ENCODE peak calls at places on chromosomes 3 and 15, in four cellular contexts. M is kidney, S is lung, J is SK-N-SH. L is an unnamed sample.

GRCh38 chr3:58628823-58629562 is 37.6 kb downstream of the FAM3D start:
- DNase-seq in M (no peak), S (no peak), J (peak; percentile 33), L (peak; percentile 95)

GRCh38 chr15:38085104-38085503 is 150.7 kb downstream of the TMCO5A start:
- DNase-seq in M (no peak), S (no peak), J (no peak), L (no peak)

GRCh38 chr3:52352566-52352965 is 36.4 kb downstream of the DNAH1 start:
- DNase-seq in M (peak; percentile 54), S (no peak), J (no peak), L (no peak)

GRCh38 chr3:113292933-113293332 is 81.6 kb downstream of the BOC start:
- DNase-seq in M (no peak), S (no peak), J (no peak), L (no peak)

GRCh38 chr3:54917862-54918261 is 10.0 kb downstream of the LRTM1 start:
- DNase-seq in M (no peak), S (no peak), J (no peak), L (no peak)

GRCh38 chr15:66763186-66764066 is 61.4 kb downstream of the SMAD6 start:
- DNase-seq in M (peak; percentile 95), S (peak; percentile 93), J (peak; percentile 55), L (peak; percentile 76)

GRCh38 chr15:28107111-28107893 is 8.2 kb upstream of the OCA2 start:
- DNase-seq in M (peak; percentile 72), S (no peak), J (no peak), L (peak; percentile 40)

GRCh38 chr3:69092030-69092513 is 7.3 kb downstream of the ARL6IP5 start:
- DNase-seq in M (no peak), S (no peak), J (no peak), L (no peak)

GRCh38 chr3:106035618-106036017 is 166.8 kb upstream of the CBLB start:
- DNase-seq in M (no peak), S (no peak), J (no peak), L (no peak)

GRCh38 chr3:9183011-9183410 is 66.4 kb downstream of the SRGAP3 start:
- DNase-seq in M (no peak), S (no peak), J (no peak), L (no peak)

GRCh38 chr3:46524008-46524407 is 26.2 kb downstream of the RTP3 start:
- DNase-seq in M (no peak), S (no peak), J (no peak), L (no peak)

GRCh38 chr15:77021803-77022381 is 27.0 kb downstream of the PSTPIP1 start:
- DNase-seq in M (peak; percentile 79), S (no peak), J (no peak), L (peak; percentile 68)

GRCh38 chr3:151478376-151478702 is 17.5 kb upstream of the IGSF10 start:
- DNase-seq in M (no peak), S (no peak), J (no peak), L (peak; percentile 42)

GRCh38 chr3:176568189-176568588 is 629.1 kb downstream of the TBL1XR1 start:
- DNase-seq in M (no peak), S (no peak), J (no peak), L (no peak)

GRCh38 chr15:88400069-88400468 is 67.1 kb downstream of the MRPL46 start:
- DNase-seq in M (no peak), S (no peak), J (no peak), L (no peak)

GRCh38 chr3:6508410-6508759 is 352.5 kb upstream of the GRM7 start:
- DNase-seq in M (no peak), S (no peak), J (no peak), L (no peak)
- H3K4me3 ChIP-seq in M (no peak overlapping the region), S (no peak overlapping the region), J (no peak overlapping the region), L (peak overlapping the region; percentile 59)

DNA sequence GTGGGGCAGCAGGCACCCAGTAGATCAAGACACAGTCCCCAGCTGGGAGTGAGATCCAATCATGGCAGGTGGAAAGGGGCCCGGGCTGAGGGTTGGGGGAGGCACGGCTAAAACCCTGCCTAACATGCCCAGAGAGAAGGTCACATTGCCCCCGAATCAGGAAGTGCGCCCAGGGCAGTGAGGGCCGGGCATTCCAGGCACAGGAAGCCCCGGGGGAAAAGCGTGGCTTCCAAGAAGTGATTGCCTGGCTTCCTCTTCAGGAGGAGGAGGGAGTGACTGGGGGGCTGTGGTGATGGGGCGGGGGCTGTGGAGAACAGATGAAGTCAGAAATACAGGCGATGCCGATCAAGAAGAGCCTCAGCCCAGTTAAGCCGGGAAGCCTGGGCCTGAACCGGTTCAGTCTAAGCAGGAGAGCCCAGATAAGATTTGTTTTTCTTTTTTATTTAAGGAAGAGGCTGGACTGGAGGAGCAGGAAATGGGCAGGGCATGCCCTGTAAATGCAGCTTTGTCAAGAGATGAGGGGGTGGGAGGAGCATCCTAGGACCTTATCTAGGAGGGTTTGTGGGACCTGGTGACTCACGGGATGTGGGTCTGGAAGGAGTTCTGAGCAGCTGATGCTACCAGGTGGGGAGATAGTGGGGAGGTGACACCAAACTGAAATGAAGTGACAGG is 83.9 kb downstream of the CHSY1 start:
- DNase-seq in M (peak; percentile 90), S (peak; percentile 73), J (no peak), L (no peak)
- H3K27ac ChIP-seq in M (peak overlapping the region; percentile 94), S (peak overlapping the region; percentile 78), J (peak overlapping the region; percentile 40), L (peak overlapping the region; percentile 25)

DNA sequence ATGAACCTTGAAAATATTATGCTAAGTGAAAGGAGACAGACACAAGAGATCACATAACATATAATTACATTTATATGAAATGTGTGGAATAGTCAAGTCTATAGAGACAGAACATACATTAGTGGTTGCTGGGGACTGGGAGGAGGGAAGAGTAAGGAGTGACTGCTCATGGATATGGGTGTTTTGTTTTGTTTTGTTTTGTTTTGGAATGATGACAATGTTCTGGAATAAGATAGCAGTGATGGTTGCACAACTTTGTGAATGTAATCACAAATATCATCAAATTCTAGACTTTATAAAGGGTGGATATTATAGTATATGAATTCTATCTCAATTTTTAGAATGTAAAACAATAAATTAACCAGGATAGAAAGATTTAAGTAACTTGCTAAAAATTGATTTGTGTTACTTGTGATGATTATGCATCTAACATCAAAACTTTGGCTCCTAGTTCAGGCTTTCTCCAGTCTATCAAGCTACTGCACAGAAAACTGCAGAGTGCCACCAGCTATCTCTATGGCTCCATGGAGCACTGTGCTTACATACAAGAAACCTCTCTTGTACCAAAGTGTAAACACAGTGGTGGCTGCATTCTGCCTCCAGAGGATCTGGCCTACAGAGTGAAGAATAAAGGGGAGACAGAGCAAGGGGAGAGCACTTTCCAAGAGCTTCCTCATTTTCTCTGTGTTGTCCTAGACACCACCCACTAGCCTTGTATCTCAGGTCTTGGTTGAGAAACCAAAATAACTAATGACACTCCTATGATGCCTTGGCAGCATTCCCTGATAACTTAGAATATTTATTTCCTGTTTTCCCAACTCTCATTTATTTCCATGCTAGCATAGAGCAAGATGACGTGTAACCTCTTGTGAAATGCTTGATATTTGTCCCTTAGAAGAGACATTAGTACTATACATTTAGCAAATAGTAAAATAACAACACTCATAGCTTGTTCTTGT is 57.1 kb upstream of the PHLDB2 start:
- DNase-seq in M (no peak), S (no peak), J (no peak), L (no peak)
- H3K4me3 ChIP-seq in M (no peak overlapping the region), S (no peak overlapping the region), J (no peak overlapping the region), L (no peak overlapping the region)

GRCh38 chr3:126065876-126066275 is 18.0 kb downstream of the SLC41A3 start:
- DNase-seq in M (no peak), S (no peak), J (no peak), L (no peak)
- H3K27ac ChIP-seq in M (no peak overlapping the region), S (no peak overlapping the region), J (no peak overlapping the region), L (no peak overlapping the region)

GRCh38 chr15:63054985-63055384 is 12.4 kb downstream of the TPM1 start:
- DNase-seq in M (no peak), S (no peak), J (peak; percentile 74), L (no peak)
- H3K4me3 ChIP-seq in M (no peak overlapping the region), S (no peak overlapping the region), J (no peak overlapping the region), L (no peak overlapping the region)

DNA sequence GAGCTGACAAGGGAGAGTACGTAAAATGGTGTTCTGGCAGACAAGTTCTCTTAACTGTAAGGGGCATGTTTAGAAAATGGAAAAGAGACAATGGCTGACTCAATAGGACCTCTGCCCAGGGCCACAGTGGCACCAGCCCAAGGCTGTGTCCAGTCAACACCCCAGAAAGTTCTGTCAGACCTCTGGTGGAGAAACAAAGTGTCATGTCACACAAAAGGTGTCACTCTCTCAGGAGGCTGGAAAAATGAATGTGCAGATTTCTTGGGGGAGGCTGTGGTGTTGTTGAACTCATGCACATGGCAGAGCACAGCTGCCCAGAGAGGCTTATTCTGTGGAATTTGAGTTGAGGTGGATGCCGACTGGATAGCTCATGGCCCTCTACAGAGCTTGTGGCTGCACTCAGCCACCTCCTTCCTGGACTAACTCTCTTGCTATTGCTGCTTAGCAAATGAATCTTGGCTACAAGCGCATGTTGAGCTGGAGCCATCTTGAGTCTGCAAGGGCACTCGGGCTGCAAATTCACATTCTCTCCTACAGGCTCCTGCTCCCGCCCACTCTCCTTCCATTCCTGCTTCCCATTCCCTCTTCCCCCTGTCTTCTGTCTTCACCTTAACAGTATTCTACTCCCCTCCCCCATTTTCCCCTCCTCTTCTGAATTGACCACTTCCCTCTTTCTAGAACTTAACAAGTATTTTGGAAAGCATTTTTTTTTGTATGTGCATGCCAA is 55.8 kb upstream of the SLC7A14 start:
- DNase-seq in M (no peak), S (no peak), J (no peak), L (no peak)
- H3K27ac ChIP-seq in M (no peak overlapping the region), S (no peak overlapping the region), J (no peak overlapping the region), L (no peak overlapping the region)

GRCh38 chr3:127645371-127646015 is 16.5 kb downstream of the PODXL2 start:
- DNase-seq in M (no peak), S (no peak), J (no peak), L (no peak)
- H3K4me3 ChIP-seq in M (no peak overlapping the region), S (no peak overlapping the region), J (no peak overlapping the region), L (no peak overlapping the region)

L was measured in cardiac muscle cell.